ENCODE peak calls at places on chromosomes 1 and 21, in seven cellular contexts. One of them, this sample, is unnamed.

GRCh38 chr1:90414201-90414600 is 302.9 kb downstream of the BARHL2 start:
- DNase-seq in GM04504: no peak
- DNase-seq in activated T-cell treated with anti-CD3 and anti-CD28 coated beads for 1 hour: no peak
- DNase-seq in prostate gland: no peak
- DNase-seq in effector CD4-positive, alpha-beta T cell: no peak
- DNase-seq in HuH-7.5: no peak
- DNase-seq in fibroblast of the conjunctiva: no peak
- DNase-seq in this sample: no peak

GRCh38 chr21:40120944-40121575 is 253.8 kb downstream of the PCP4 start:
- DNase-seq in GM04504: no peak
- DNase-seq in activated T-cell treated with anti-CD3 and anti-CD28 coated beads for 1 hour: no peak
- DNase-seq in prostate gland: no peak
- DNase-seq in effector CD4-positive, alpha-beta T cell: no peak
- DNase-seq in HuH-7.5: peak; percentile 8
- DNase-seq in fibroblast of the conjunctiva: no peak
- DNase-seq in this sample: no peak

GRCh38 chr1:9435854-9436253 is 103.4 kb upstream of the SLC25A33 start:
- DNase-seq in GM04504: no peak
- DNase-seq in activated T-cell treated with anti-CD3 and anti-CD28 coated beads for 1 hour: no peak
- DNase-seq in prostate gland: no peak
- DNase-seq in effector CD4-positive, alpha-beta T cell: no peak
- DNase-seq in HuH-7.5: no peak
- DNase-seq in fibroblast of the conjunctiva: no peak
- DNase-seq in this sample: no peak

GRCh38 chr1:29849038-29849750 is 612.9 kb downstream of the PTPRU start:
- DNase-seq in GM04504: peak; percentile 15
- DNase-seq in activated T-cell treated with anti-CD3 and anti-CD28 coated beads for 1 hour: peak; percentile 16
- DNase-seq in prostate gland: no peak
- DNase-seq in effector CD4-positive, alpha-beta T cell: no peak
- DNase-seq in HuH-7.5: peak; percentile 15
- DNase-seq in fibroblast of the conjunctiva: no peak
- DNase-seq in this sample: no peak

GRCh38 chr1:93681549-93682412 is at the start of gene BCAR3:
- DNase-seq in GM04504: no peak
- DNase-seq in activated T-cell treated with anti-CD3 and anti-CD28 coated beads for 1 hour: no peak
- DNase-seq in prostate gland: peak; percentile 73
- DNase-seq in effector CD4-positive, alpha-beta T cell: no peak
- DNase-seq in HuH-7.5: peak; percentile 45
- DNase-seq in fibroblast of the conjunctiva: no peak
- DNase-seq in this sample: no peak

GRCh38 chr1:91697322-91698260 is 188.4 kb downstream of the TGFBR3 start:
- DNase-seq in GM04504: no peak
- DNase-seq in activated T-cell treated with anti-CD3 and anti-CD28 coated beads for 1 hour: peak; percentile 14
- DNase-seq in prostate gland: no peak
- DNase-seq in effector CD4-positive, alpha-beta T cell: no peak
- DNase-seq in HuH-7.5: no peak
- DNase-seq in fibroblast of the conjunctiva: peak; percentile 63
- DNase-seq in this sample: no peak

GRCh38 chr1:39282537-39283216 is 78.2 kb downstream of the MACF1 start:
- DNase-seq in GM04504: no peak
- DNase-seq in activated T-cell treated with anti-CD3 and anti-CD28 coated beads for 1 hour: no peak
- DNase-seq in prostate gland: no peak
- DNase-seq in effector CD4-positive, alpha-beta T cell: no peak
- DNase-seq in HuH-7.5: no peak
- DNase-seq in fibroblast of the conjunctiva: no peak
- DNase-seq in this sample: no peak

GRCh38 chr1:67040405-67040804 is 13.5 kb downstream of the SLC35D1 start:
- DNase-seq in GM04504: no peak
- DNase-seq in activated T-cell treated with anti-CD3 and anti-CD28 coated beads for 1 hour: no peak
- DNase-seq in prostate gland: no peak
- DNase-seq in effector CD4-positive, alpha-beta T cell: no peak
- DNase-seq in HuH-7.5: no peak
- DNase-seq in fibroblast of the conjunctiva: no peak
- DNase-seq in this sample: no peak

GRCh38 chr1:56034222-56034621 is 545.1 kb downstream of the PLPP3 start:
- DNase-seq in GM04504: peak; percentile 33
- DNase-seq in activated T-cell treated with anti-CD3 and anti-CD28 coated beads for 1 hour: no peak
- DNase-seq in prostate gland: no peak
- DNase-seq in effector CD4-positive, alpha-beta T cell: no peak
- DNase-seq in HuH-7.5: no peak
- DNase-seq in fibroblast of the conjunctiva: no peak
- DNase-seq in this sample: peak; percentile 13

GRCh38 chr1:2091611-2092604 is 41.7 kb downstream of the PRKCZ start:
- DNase-seq in GM04504: no peak
- DNase-seq in activated T-cell treated with anti-CD3 and anti-CD28 coated beads for 1 hour: peak; percentile 31
- DNase-seq in prostate gland: no peak
- DNase-seq in effector CD4-positive, alpha-beta T cell: peak; percentile 33
- DNase-seq in HuH-7.5: peak; percentile 75
- DNase-seq in fibroblast of the conjunctiva: no peak
- DNase-seq in this sample: no peak

GRCh38 chr21:17513214-17514123 is 626 bp downstream of the CXADR start:
- DNase-seq in GM04504: no peak
- DNase-seq in activated T-cell treated with anti-CD3 and anti-CD28 coated beads for 1 hour: no peak
- DNase-seq in prostate gland: peak; percentile 36
- DNase-seq in effector CD4-positive, alpha-beta T cell: peak; percentile 4
- DNase-seq in HuH-7.5: no peak
- DNase-seq in fibroblast of the conjunctiva: no peak
- DNase-seq in this sample: no peak

GRCh38 chr1:59541891-59542290 is 245.0 kb downstream of the FGGY start:
- DNase-seq in GM04504: no peak
- DNase-seq in activated T-cell treated with anti-CD3 and anti-CD28 coated beads for 1 hour: no peak
- DNase-seq in prostate gland: no peak
- DNase-seq in effector CD4-positive, alpha-beta T cell: no peak
- DNase-seq in HuH-7.5: no peak
- DNase-seq in fibroblast of the conjunctiva: no peak
- DNase-seq in this sample: no peak

GRCh38 chr1:223785808-223786207 is 59.9 kb downstream of the TP53BP2 start:
- DNase-seq in GM04504: no peak
- DNase-seq in activated T-cell treated with anti-CD3 and anti-CD28 coated beads for 1 hour: no peak
- DNase-seq in prostate gland: peak; percentile 34
- DNase-seq in effector CD4-positive, alpha-beta T cell: no peak
- DNase-seq in HuH-7.5: no peak
- DNase-seq in fibroblast of the conjunctiva: no peak
- DNase-seq in this sample: no peak

GRCh38 chr1:240029418-240029817 is 62.3 kb upstream of the FMN2 start:
- DNase-seq in GM04504: no peak
- DNase-seq in activated T-cell treated with anti-CD3 and anti-CD28 coated beads for 1 hour: no peak
- DNase-seq in prostate gland: no peak
- DNase-seq in effector CD4-positive, alpha-beta T cell: no peak
- DNase-seq in HuH-7.5: no peak
- DNase-seq in fibroblast of the conjunctiva: peak; percentile 1
- DNase-seq in this sample: no peak

GRCh38 chr21:36854391-36854790 is 112.1 kb downstream of the HLCS start:
- DNase-seq in GM04504: no peak
- DNase-seq in activated T-cell treated with anti-CD3 and anti-CD28 coated beads for 1 hour: no peak
- DNase-seq in prostate gland: no peak
- DNase-seq in effector CD4-positive, alpha-beta T cell: no peak
- DNase-seq in HuH-7.5: no peak
- DNase-seq in fibroblast of the conjunctiva: peak; percentile 23
- DNase-seq in this sample: no peak

GRCh38 chr1:15158506-15159165 is 5.1 kb downstream of the TMEM51 start:
- DNase-seq in GM04504: peak; percentile 44
- DNase-seq in activated T-cell treated with anti-CD3 and anti-CD28 coated beads for 1 hour: no peak
- DNase-seq in prostate gland: no peak
- DNase-seq in effector CD4-positive, alpha-beta T cell: no peak
- DNase-seq in HuH-7.5: no peak
- DNase-seq in fibroblast of the conjunctiva: no peak
- DNase-seq in this sample: no peak

GRCh38 chr1:43280683-43281082 is 4.7 kb downstream of the C1orf210 start:
- DNase-seq in GM04504: no peak
- DNase-seq in activated T-cell treated with anti-CD3 and anti-CD28 coated beads for 1 hour: no peak
- DNase-seq in prostate gland: no peak
- DNase-seq in effector CD4-positive, alpha-beta T cell: no peak
- DNase-seq in HuH-7.5: no peak
- DNase-seq in fibroblast of the conjunctiva: no peak
- DNase-seq in this sample: no peak

GRCh38 chr1:38680801-38681510 is 178.6 kb downstream of the RRAGC start:
- DNase-seq in GM04504: no peak
- DNase-seq in activated T-cell treated with anti-CD3 and anti-CD28 coated beads for 1 hour: no peak
- DNase-seq in prostate gland: no peak
- DNase-seq in effector CD4-positive, alpha-beta T cell: no peak
- DNase-seq in HuH-7.5: no peak
- DNase-seq in fibroblast of the conjunctiva: no peak
- DNase-seq in this sample: no peak

GRCh38 chr1:167110586-167110985 is 16.7 kb downstream of the STYXL2 start:
- DNase-seq in GM04504: no peak
- DNase-seq in activated T-cell treated with anti-CD3 and anti-CD28 coated beads for 1 hour: no peak
- DNase-seq in prostate gland: no peak
- DNase-seq in effector CD4-positive, alpha-beta T cell: no peak
- DNase-seq in HuH-7.5: no peak
- DNase-seq in fibroblast of the conjunctiva: no peak
- DNase-seq in this sample: no peak